ENCODE peak calls at places on chromosomes 6 and 20, in seven cellular contexts. One of them, this sample, is unnamed.
A peak's percentile ranks its signal among the peaks of the same experiment; 100 is the strongest.

GRCh38 chr20:19440660-19441527 is 228.5 kb downstream of the SLC24A3 start:
- DNase-seq in gastrocnemius medialis: no peak
- DNase-seq in AG10803: no peak
- DNase-seq in tibial artery: no peak
- DNase-seq in Panc1: no peak
- DNase-seq in breast epithelium: no peak
- DNase-seq in WERI-Rb-1: no peak
- DNase-seq in this sample: no peak

GRCh38 chr6:6913346-6913745 is 194.4 kb upstream of the RREB1 start:
- DNase-seq in WERI-Rb-1: no peak
- DNase-seq in AG10803: no peak
- DNase-seq in gastrocnemius medialis: no peak
- DNase-seq in breast epithelium: no peak
- DNase-seq in tibial artery: no peak
- DNase-seq in Panc1: no peak
- DNase-seq in this sample: no peak

GRCh38 chr6:138692058-138692977 is 81.3 kb upstream of the CCDC28A start:
- DNase-seq in breast epithelium: peak; percentile 41
- DNase-seq in gastrocnemius medialis: peak; percentile 41
- DNase-seq in tibial artery: peak; percentile 82
- DNase-seq in AG10803: peak; percentile 53
- DNase-seq in Panc1: no peak
- DNase-seq in WERI-Rb-1: peak; percentile 80
- DNase-seq in this sample: peak; percentile 54

GRCh38 chr6:163309491-163310026 is 105.0 kb upstream of the QKI start:
- DNase-seq in breast epithelium: no peak
- DNase-seq in AG10803: no peak
- DNase-seq in WERI-Rb-1: no peak
- DNase-seq in Panc1: no peak
- DNase-seq in gastrocnemius medialis: no peak
- DNase-seq in tibial artery: no peak
- DNase-seq in this sample: no peak

GRCh38 chr6:101956961-101957360 is 563.5 kb downstream of the GRIK2 start:
- DNase-seq in breast epithelium: no peak
- DNase-seq in gastrocnemius medialis: no peak
- DNase-seq in Panc1: no peak
- DNase-seq in WERI-Rb-1: no peak
- DNase-seq in tibial artery: no peak
- DNase-seq in AG10803: peak; percentile 41
- DNase-seq in this sample: no peak

GRCh38 chr20:49507741-49508434 is 25.4 kb upstream of the KCNB1 start:
- DNase-seq in tibial artery: no peak
- DNase-seq in AG10803: no peak
- DNase-seq in gastrocnemius medialis: peak; percentile 60
- DNase-seq in WERI-Rb-1: no peak
- DNase-seq in breast epithelium: no peak
- DNase-seq in Panc1: no peak
- DNase-seq in this sample: no peak

GRCh38 chr6:70394518-70395300 is 18.6 kb upstream of the FAM135A start:
- DNase-seq in AG10803: no peak
- DNase-seq in breast epithelium: no peak
- DNase-seq in Panc1: no peak
- DNase-seq in gastrocnemius medialis: no peak
- DNase-seq in tibial artery: no peak
- DNase-seq in WERI-Rb-1: no peak
- DNase-seq in this sample: no peak

GRCh38 chr6:69848552-69848951 is 17.8 kb upstream of the COL19A1 start:
- DNase-seq in tibial artery: no peak
- DNase-seq in AG10803: no peak
- DNase-seq in gastrocnemius medialis: no peak
- DNase-seq in breast epithelium: no peak
- DNase-seq in Panc1: no peak
- DNase-seq in WERI-Rb-1: no peak
- DNase-seq in this sample: no peak

GRCh38 chr6:14889172-14889571 is 356.7 kb upstream of the JARID2 start:
- DNase-seq in WERI-Rb-1: no peak
- DNase-seq in Panc1: no peak
- DNase-seq in gastrocnemius medialis: no peak
- DNase-seq in breast epithelium: no peak
- DNase-seq in tibial artery: no peak
- DNase-seq in AG10803: peak; percentile 47
- DNase-seq in this sample: peak; percentile 77

GRCh38 chr6:21115111-21115510 is 478.4 kb upstream of the SOX4 start:
- DNase-seq in WERI-Rb-1: no peak
- DNase-seq in Panc1: no peak
- DNase-seq in tibial artery: no peak
- DNase-seq in breast epithelium: no peak
- DNase-seq in AG10803: peak; percentile 61
- DNase-seq in gastrocnemius medialis: no peak
- DNase-seq in this sample: no peak

GRCh38 chr6:96468681-96469224 is 52.9 kb upstream of the UFL1 start:
- DNase-seq in AG10803: no peak
- DNase-seq in Panc1: no peak
- DNase-seq in WERI-Rb-1: no peak
- DNase-seq in gastrocnemius medialis: no peak
- DNase-seq in breast epithelium: no peak
- DNase-seq in tibial artery: no peak
- DNase-seq in this sample: no peak
- TF ChIP-seq CTCF in AG10803: no peak
- TF ChIP-seq CTCF in Panc1: peak; percentile 37
- TF ChIP-seq CTCF in WERI-Rb-1: no peak
- TF ChIP-seq CTCF in gastrocnemius medialis: no peak
- TF ChIP-seq CTCF in breast epithelium: no peak
- TF ChIP-seq CTCF in tibial artery: no peak
- TF ChIP-seq CTCF in this sample: no peak

GRCh38 chr6:111553580-111553979 is 52.1 kb downstream of the TRAF3IP2 start:
- DNase-seq in gastrocnemius medialis: no peak
- DNase-seq in WERI-Rb-1: no peak
- DNase-seq in breast epithelium: no peak
- DNase-seq in AG10803: no peak
- DNase-seq in tibial artery: no peak
- DNase-seq in Panc1: no peak
- DNase-seq in this sample: no peak

GRCh38 chr6:111555041-111555440 is 50.6 kb downstream of the TRAF3IP2 start:
- DNase-seq in AG10803: peak; percentile 99
- DNase-seq in breast epithelium: peak; percentile 72
- DNase-seq in WERI-Rb-1: no peak
- DNase-seq in tibial artery: no peak
- DNase-seq in gastrocnemius medialis: peak; percentile 57
- DNase-seq in Panc1: no peak
- DNase-seq in this sample: no peak

GRCh38 chr6:111552241-111552744 is 53.4 kb downstream of the TRAF3IP2 start:
- DNase-seq in breast epithelium: peak; percentile 71
- DNase-seq in gastrocnemius medialis: peak; percentile 92
- DNase-seq in Panc1: peak; percentile 46
- DNase-seq in tibial artery: peak; percentile 89
- DNase-seq in WERI-Rb-1: peak; percentile 38
- DNase-seq in AG10803: peak; percentile 99
- DNase-seq in this sample: peak; percentile 94

GRCh38 chr6:111551521-111552231 is 54.0 kb downstream of the TRAF3IP2 start:
- DNase-seq in tibial artery: no peak
- DNase-seq in breast epithelium: peak; percentile 73
- DNase-seq in gastrocnemius medialis: no peak
- DNase-seq in Panc1: no peak
- DNase-seq in WERI-Rb-1: peak; percentile 34
- DNase-seq in AG10803: no peak
- DNase-seq in this sample: peak; percentile 84

GRCh38 chr6:111552999-111553398 is 52.7 kb downstream of the TRAF3IP2 start:
- DNase-seq in tibial artery: no peak
- DNase-seq in AG10803: no peak
- DNase-seq in breast epithelium: no peak
- DNase-seq in WERI-Rb-1: no peak
- DNase-seq in Panc1: no peak
- DNase-seq in gastrocnemius medialis: no peak
- DNase-seq in this sample: no peak
- H3K4me3 ChIP-seq in tibial artery: no peak overlapping the region
- H3K4me3 ChIP-seq in AG10803: no peak overlapping the region
- H3K4me3 ChIP-seq in breast epithelium: no peak overlapping the region
- H3K4me3 ChIP-seq in WERI-Rb-1: no peak overlapping the region
- H3K4me3 ChIP-seq in Panc1: no peak overlapping the region
- H3K4me3 ChIP-seq in gastrocnemius medialis: no peak overlapping the region
- H3K4me3 ChIP-seq in this sample: no peak overlapping the region

GRCh38 chr6:65780691-65781090 is 73.7 kb upstream of the EYS start:
- DNase-seq in breast epithelium: no peak
- DNase-seq in tibial artery: no peak
- DNase-seq in Panc1: no peak
- DNase-seq in AG10803: no peak
- DNase-seq in gastrocnemius medialis: no peak
- DNase-seq in WERI-Rb-1: no peak
- DNase-seq in this sample: no peak

GRCh38 chr6:65771946-65772345 is 64.9 kb upstream of the EYS start:
- DNase-seq in gastrocnemius medialis: no peak
- DNase-seq in tibial artery: no peak
- DNase-seq in breast epithelium: no peak
- DNase-seq in WERI-Rb-1: no peak
- DNase-seq in Panc1: no peak
- DNase-seq in AG10803: no peak
- DNase-seq in this sample: no peak

DNA sequence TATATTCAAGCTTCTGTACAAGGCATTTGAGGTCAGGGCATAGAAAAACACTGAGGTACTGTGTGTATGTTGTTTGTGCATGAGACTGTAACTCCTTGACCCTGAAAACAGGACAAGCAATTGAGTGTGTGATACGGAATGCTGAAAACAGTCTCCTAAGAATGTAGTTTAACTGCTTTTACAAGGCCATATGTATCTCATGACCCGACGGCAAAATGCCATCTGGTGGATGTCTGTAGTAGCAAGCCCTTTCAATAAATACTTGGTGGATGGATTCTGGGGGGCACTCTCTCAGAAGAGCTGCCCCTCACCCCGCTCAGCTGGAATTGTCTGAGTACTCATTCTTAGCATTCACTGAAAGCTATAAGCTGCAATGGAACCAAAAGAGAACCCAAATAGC is 69.3 kb upstream of the EYS start:
- DNase-seq in Panc1: no peak
- DNase-seq in breast epithelium: no peak
- DNase-seq in AG10803: no peak
- DNase-seq in WERI-Rb-1: peak; percentile 49
- DNase-seq in tibial artery: no peak
- DNase-seq in gastrocnemius medialis: no peak
- DNase-seq in this sample: no peak
- TF ChIP-seq CTCF in Panc1: no peak
- TF ChIP-seq CTCF in breast epithelium: no peak
- TF ChIP-seq CTCF in AG10803: no peak
- TF ChIP-seq CTCF in WERI-Rb-1: peak; percentile 47
- TF ChIP-seq CTCF in tibial artery: no peak
- TF ChIP-seq CTCF in gastrocnemius medialis: no peak
- TF ChIP-seq CTCF in this sample: no peak

GRCh38 chr6:144690109-144690508 is 405.0 kb downstream of the UTRN start:
- DNase-seq in breast epithelium: no peak
- DNase-seq in gastrocnemius medialis: no peak
- DNase-seq in AG10803: no peak
- DNase-seq in WERI-Rb-1: no peak
- DNase-seq in tibial artery: no peak
- DNase-seq in Panc1: no peak
- DNase-seq in this sample: no peak
- H3K4me3 ChIP-seq in breast epithelium: no peak overlapping the region
- H3K4me3 ChIP-seq in gastrocnemius medialis: no peak overlapping the region
- H3K4me3 ChIP-seq in AG10803: no peak overlapping the region
- H3K4me3 ChIP-seq in WERI-Rb-1: no peak overlapping the region
- H3K4me3 ChIP-seq in tibial artery: no peak overlapping the region
- H3K4me3 ChIP-seq in Panc1: no peak overlapping the region
- H3K4me3 ChIP-seq in this sample: no peak overlapping the region

DNA sequence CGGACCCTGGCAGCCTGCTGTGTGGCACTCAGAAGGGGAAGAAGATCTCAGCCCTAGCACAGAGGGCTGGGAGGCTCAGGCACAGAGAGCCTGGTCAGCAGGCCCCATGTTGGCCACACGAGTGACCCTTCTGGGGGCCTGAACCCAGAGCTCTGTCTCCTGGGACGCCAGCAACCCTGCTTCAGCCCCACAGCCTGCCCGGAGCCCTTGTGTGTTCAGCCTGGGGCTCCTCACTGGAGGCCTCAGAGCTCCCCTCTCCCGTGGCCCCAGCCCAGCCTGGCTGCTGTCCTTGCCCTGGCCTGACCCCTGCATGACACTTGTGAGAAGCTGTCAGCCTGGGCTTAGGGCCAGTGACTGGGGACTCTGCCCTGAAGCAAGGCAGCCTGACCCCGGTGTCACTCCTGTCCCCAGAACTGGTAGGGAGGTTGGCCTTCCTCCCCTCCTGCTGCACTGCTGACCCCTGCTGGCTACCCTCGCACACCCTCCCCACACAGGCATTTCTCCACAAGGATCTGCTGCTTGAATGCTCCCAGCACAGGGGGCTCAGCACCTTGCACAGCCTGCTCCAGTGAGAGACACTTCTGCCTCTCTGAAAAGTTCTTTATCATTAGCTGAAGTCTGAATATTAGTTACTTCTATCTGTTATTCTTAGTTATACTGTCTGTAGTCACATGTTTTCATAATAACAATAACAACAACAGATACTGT is 15.4 kb upstream of the IP6K3 start:
- DNase-seq in gastrocnemius medialis: peak; percentile 98
- DNase-seq in tibial artery: no peak
- DNase-seq in AG10803: peak; percentile 53
- DNase-seq in Panc1: no peak
- DNase-seq in breast epithelium: peak; percentile 36
- DNase-seq in WERI-Rb-1: peak; percentile 97
- DNase-seq in this sample: peak; percentile 63
- TF ChIP-seq CTCF in gastrocnemius medialis: peak; percentile 85
- TF ChIP-seq CTCF in tibial artery: peak; percentile 34
- TF ChIP-seq CTCF in AG10803: peak; percentile 73
- TF ChIP-seq CTCF in Panc1: peak; percentile 93
- TF ChIP-seq CTCF in breast epithelium: peak; percentile 76
- TF ChIP-seq CTCF in WERI-Rb-1: peak; percentile 99
- TF ChIP-seq CTCF in this sample: peak; percentile 83

GRCh38 chr6:34412643-34413214 is 13.1 kb downstream of the RPS10 start:
- DNase-seq in breast epithelium: no peak
- DNase-seq in gastrocnemius medialis: no peak
- DNase-seq in AG10803: peak; percentile 21
- DNase-seq in WERI-Rb-1: no peak
- DNase-seq in Panc1: no peak
- DNase-seq in tibial artery: no peak
- DNase-seq in this sample: no peak
- H3K4me3 ChIP-seq in breast epithelium: no peak overlapping the region
- H3K4me3 ChIP-seq in gastrocnemius medialis: no peak overlapping the region
- H3K4me3 ChIP-seq in AG10803: no peak overlapping the region
- H3K4me3 ChIP-seq in WERI-Rb-1: no peak overlapping the region
- H3K4me3 ChIP-seq in Panc1: no peak overlapping the region
- H3K4me3 ChIP-seq in tibial artery: no peak overlapping the region
- H3K4me3 ChIP-seq in this sample: no peak overlapping the region

GRCh38 chr6:131182991-131183425 is 47.7 kb downstream of the AKAP7 start:
- DNase-seq in Panc1: no peak
- DNase-seq in tibial artery: no peak
- DNase-seq in WERI-Rb-1: no peak
- DNase-seq in breast epithelium: no peak
- DNase-seq in AG10803: peak; percentile 52
- DNase-seq in gastrocnemius medialis: no peak
- DNase-seq in this sample: peak; percentile 57
- TF ChIP-seq CTCF in Panc1: peak; percentile 67
- TF ChIP-seq CTCF in tibial artery: no peak
- TF ChIP-seq CTCF in WERI-Rb-1: peak; percentile 14
- TF ChIP-seq CTCF in breast epithelium: peak; percentile 10
- TF ChIP-seq CTCF in AG10803: peak; percentile 69
- TF ChIP-seq CTCF in gastrocnemius medialis: no peak
- TF ChIP-seq CTCF in this sample: peak; percentile 57

This sample was measured in fibroblast of villous mesenchyme.